ENCODE peak calls at places on chromosome 4, in six cellular contexts. W is astrocyte, Z is neural progenitor cell, C is GM23338, Q is HCT116, I is PC-3. Y is an unnamed sample.

GRCh38 chr4:36332023-36332781 is 50.8 kb downstream of the DTHD1 start:
- DNase-seq in Z (peak), C (peak), Q (no peak), W (peak), I (no peak), Y (no peak)

GRCh38 chr4:187387709-187388108 is 607.9 kb upstream of the ZFP42 start:
- DNase-seq in Z (no peak), W (no peak), Q (no peak), I (peak), C (no peak), Y (no peak)

GRCh38 chr4:150573534-150573933 is 8.4 kb upstream of the MAB21L2 start:
- DNase-seq in W (peak), Z (no peak), C (no peak), I (peak), Q (no peak), Y (no peak)

GRCh38 chr4:121675715-121676114 is 21.1 kb downstream of the ANXA5 start:
- DNase-seq in W (no peak), Q (no peak), C (peak), Z (no peak), I (no peak), Y (no peak)

GRCh38 chr4:155600246-155600645 is 66.4 kb upstream of the GUCY1A1 start:
- DNase-seq in Z (no peak), C (no peak), Q (no peak), I (no peak), W (peak), Y (no peak)

GRCh38 chr4:85302193-85302736 is 172.7 kb upstream of the ARHGAP24 start:
- DNase-seq in W (no peak), C (no peak), I (no peak), Q (no peak), Z (peak), Y (no peak)

GRCh38 chr4:43244688-43245382 is 352.3 kb downstream of the GRXCR1 start:
- DNase-seq in Q (no peak), I (no peak), C (no peak), Z (no peak), W (no peak), Y (no peak)

GRCh38 chr4:40621592-40622512 is 7.8 kb downstream of the RBM47 start:
- DNase-seq in Z (no peak), C (peak), I (peak), W (peak), Q (peak), Y (peak)

GRCh38 chr4:81664079-81664478 is 192.4 kb upstream of the RASGEF1B start:
- DNase-seq in Z (no peak), Q (no peak), W (no peak), I (peak), C (no peak), Y (no peak)

GRCh38 chr4:152094851-152095700 is 334.3 kb upstream of the GATB start:
- DNase-seq in I (peak), Z (no peak), Q (no peak), C (no peak), W (peak), Y (no peak)

GRCh38 chr4:24169956-24170355 is 280.1 kb upstream of the PPARGC1A start:
- DNase-seq in W (no peak), Z (no peak), C (no peak), Q (no peak), I (no peak), Y (no peak)

GRCh38 chr4:104915864-104916263 is 230.8 kb upstream of the TET2 start:
- DNase-seq in Z (no peak), I (no peak), C (peak), W (no peak), Q (no peak), Y (no peak)

GRCh38 chr4:83074086-83074704 is 39.2 kb downstream of the COPS4 start:
- DNase-seq in I (peak), C (peak), W (peak), Z (peak), Q (peak), Y (peak)

GRCh38 chr4:112060212-112060611 is 85.0 kb upstream of the FAM241A start:
- DNase-seq in W (no peak), Z (peak), I (peak), C (peak), Q (peak), Y (peak)

GRCh38 chr4:110620352-110621327 is 2.2 kb downstream of the PITX2 start:
- DNase-seq in C (peak), Z (peak), W (peak), Q (no peak), I (peak), Y (no peak)

GRCh38 chr4:110622841-110623709 is at the start of gene PITX2:
- DNase-seq in I (no peak), W (peak), Q (peak), Z (peak), C (peak), Y (peak)

GRCh38 chr4:110621328-110621812 is 1.5 kb downstream of the PITX2 start:
- DNase-seq in C (peak), Q (no peak), I (no peak), W (no peak), Z (no peak), Y (no peak)

GRCh38 chr4:110623710-110624015 is 786 bp upstream of the PITX2 start:
- DNase-seq in Q (no peak), W (no peak), Z (no peak), I (no peak), C (peak), Y (no peak)

DNA sequence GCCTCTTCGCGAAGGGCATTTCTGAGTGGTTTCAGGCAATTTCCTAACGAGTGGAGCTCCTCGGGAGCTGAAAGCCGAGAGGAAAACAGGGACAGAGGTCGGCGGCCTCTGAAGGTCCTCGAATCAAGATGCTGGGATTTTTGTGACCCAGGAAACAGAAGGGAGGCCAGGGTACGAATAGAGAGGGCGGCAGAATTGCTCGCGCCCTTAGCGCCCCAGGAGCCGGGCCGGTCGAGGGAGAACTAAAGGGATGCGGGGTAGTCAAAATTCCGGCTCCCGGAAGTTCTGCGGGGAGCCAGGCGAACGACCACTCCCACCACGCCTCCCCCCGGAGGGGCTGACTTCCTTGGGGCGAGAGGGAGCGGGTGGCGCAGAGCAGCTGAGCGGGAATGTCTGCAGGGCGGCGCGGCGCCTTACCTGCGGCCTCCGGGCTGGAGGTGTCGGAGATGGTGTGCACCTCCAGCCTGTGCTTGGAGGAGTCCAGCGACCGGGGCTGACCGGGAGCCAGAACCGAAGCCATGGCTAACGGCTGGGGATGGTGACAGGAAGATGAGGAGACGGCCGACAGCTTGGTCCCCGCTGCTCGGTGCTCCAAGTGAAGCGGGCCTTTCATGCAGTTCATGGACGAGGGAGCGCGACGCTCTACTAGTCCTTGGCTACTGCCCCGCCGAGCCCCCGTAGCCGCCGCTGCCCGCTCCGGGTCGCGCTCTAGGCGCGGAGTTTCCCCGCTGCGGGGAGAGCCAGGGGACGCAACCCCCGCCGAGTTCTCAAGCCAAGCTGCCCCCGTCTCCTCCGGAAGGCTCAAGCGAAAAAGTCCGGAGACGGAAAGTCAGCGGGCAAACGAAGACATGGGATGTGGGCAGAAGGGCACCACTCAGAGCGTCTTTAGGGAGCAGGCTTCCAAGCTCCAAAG is 782 bp downstream of the PITX2 start:
- DNase-seq in Z (peak), Q (no peak), I (no peak), C (peak), W (no peak), Y (peak)
- TF ChIP-seq EZH2 in Z (peak), Q (no peak), I (no peak), C (peak), W (peak), Y (no peak)

GRCh38 chr4:41878170-41878941 is 56.9 kb upstream of the TMEM33 start:
- DNase-seq in Q (no peak), W (no peak), Z (peak), C (peak), I (no peak), Y (no peak)
- TF ChIP-seq EZH2 in Q (no peak), W (peak), Z (no peak), C (peak), I (no peak), Y (no peak)

DNA sequence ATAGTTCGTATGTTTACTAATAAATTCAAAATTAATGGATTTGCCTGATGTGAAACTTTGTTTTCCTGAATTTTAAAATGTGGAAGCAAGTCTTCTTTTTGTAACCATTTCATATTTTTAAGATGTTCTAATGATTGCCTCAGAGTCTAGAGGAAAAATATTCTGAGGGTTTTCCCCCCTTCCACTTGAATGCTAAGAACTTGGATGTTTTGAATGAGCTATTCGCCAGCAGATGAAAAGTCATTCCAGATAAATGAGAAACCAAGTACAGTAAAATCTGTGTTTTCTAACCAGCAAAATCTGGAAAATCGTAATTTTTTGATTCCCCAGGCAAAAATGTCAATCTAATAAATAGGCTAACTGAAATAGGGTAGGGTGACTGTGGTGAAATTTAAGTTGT is 45.5 kb downstream of the SLIT2 start:
- DNase-seq in Q (no peak), I (no peak), Z (no peak), C (no peak), W (no peak), Y (no peak)
- TF ChIP-seq EZH2 in Q (no peak), I (no peak), Z (no peak), C (no peak), W (no peak), Y (no peak)

GRCh38 chr4:146654648-146654975 is 15.9 kb downstream of the POU4F2 start:
- DNase-seq in I (no peak), W (no peak), Q (no peak), C (no peak), Z (no peak), Y (no peak)
- TF ChIP-seq EZH2 in I (no peak), W (no peak), Q (no peak), C (peak), Z (no peak), Y (no peak)

DNA sequence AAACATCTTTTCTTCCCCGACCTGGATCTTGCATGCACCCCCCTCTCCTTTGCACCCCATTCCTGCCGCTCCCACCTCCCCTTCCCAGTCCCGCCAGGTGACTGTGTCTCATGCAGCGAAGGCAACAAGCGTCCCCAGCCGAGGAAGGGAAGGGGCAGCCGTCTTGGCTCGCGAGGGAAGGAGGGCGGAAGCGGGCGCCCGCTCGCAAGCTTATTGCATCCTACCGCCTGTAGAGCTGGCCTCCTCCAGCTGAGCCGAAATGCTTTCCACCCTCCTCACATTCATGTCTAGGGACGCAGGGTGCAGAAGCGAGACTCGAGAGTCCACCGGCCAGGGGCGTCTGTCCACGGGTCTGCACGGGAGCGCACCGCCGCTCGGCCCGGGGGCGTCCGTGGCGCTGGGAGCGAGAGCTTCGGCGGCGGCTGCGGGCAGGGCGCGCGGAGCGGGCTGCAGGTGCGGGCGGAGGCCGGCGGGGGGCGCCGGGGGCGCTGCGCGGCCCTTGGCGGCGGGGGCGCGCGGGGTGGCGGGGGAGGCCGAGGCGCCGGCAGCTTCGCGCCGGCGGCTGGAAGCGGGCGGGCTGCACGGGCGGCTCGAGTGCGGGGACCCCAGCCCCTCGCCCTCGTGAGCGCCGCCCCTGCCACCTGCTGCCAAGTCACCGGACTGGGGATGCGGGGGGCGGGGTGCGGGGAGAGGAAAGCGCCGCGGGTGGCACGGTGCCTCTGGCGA is at the start of gene KCNIP4:
- DNase-seq in C (peak), W (peak), Z (peak), Q (no peak), I (no peak), Y (no peak)
- TF ChIP-seq EZH2 in C (peak), W (peak), Z (peak), Q (no peak), I (no peak), Y (no peak)

GRCh38 chr4:38787693-38788092 is 4.9 kb upstream of the TLR10 start:
- DNase-seq in I (no peak), W (no peak), Z (no peak), Q (no peak), C (no peak), Y (no peak)
- TF ChIP-seq EZH2 in I (no peak), W (no peak), Z (no peak), Q (no peak), C (no peak), Y (no peak)

DNA sequence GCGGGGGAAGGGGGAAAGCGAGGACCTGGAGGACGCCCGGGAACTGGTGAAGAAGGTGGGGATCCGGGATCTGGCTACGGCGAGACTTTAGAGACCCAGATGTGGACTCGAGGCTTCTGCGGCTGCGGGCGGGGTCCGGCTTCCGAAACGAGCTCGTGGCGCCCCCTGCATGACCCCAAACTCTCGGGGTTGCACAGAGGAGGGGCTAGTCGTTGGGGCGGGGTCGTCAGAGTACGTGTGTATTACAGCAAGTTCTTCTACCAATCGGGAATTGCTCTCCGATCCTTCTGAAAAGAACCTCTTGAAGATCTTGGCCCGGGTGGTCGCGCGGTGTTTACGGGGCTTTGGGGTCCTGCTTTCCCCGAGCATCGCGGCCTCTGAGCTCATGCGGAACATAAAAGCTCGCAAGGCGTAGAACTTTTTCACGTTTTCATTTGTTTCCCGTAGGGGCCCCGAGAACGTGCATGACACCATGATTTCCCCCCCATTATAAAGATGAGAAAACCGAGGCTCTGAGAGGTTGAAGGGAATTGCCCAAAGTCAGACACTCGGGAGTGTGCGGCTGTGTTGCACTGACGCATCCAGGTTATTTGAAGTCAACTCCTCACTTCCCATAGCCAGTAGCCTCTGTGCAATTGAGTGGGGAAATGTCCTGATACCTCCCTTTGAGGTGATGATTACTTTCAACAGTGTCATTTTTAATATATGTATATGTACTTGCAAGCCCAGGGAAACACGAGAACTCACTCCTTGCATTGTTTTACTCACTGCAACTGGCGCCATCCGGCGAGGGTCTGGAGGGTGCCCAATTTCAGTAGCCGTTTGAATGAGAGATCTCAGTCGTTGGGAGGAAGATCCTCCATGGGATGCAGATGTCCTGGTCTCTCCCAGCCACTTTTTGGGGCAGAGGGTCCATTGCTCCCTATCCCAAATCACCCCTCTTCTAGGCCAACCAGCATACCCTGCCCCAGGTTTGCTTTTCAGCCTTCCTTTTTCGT is at the start of gene BEND4:
- DNase-seq in I (no peak), Q (no peak), Z (peak), C (peak), W (no peak), Y (no peak)
- TF ChIP-seq EZH2 in I (no peak), Q (no peak), Z (no peak), C (no peak), W (peak), Y (no peak)

GRCh38 chr4:109303141-109303499 is 662 bp upstream of the COL25A1 start:
- DNase-seq in C (no peak), I (no peak), Q (no peak), W (peak), Z (no peak), Y (no peak)

GRCh38 chr4:109298279-109299010 is 4.0 kb downstream of the COL25A1 start:
- DNase-seq in Z (peak), I (peak), C (peak), W (no peak), Q (peak), Y (no peak)

GRCh38 chr4:109301691-109302365 is 630 bp downstream of the COL25A1 start:
- DNase-seq in W (no peak), Q (no peak), C (peak), I (no peak), Z (peak), Y (no peak)

GRCh38 chr4:109302366-109303140 is at the start of gene COL25A1:
- DNase-seq in Q (no peak), C (peak), W (peak), I (no peak), Z (peak), Y (no peak)
- TF ChIP-seq EZH2 in Q (no peak), C (no peak), W (peak), I (no peak), Z (peak), Y (no peak)

GRCh38 chr4:110630621-110631402 is 7.9 kb upstream of the PITX2 start:
- DNase-seq in C (peak), I (no peak), Q (no peak), W (no peak), Z (peak), Y (no peak)

GRCh38 chr4:110626532-110627153 is 3.8 kb upstream of the PITX2 start:
- DNase-seq in I (no peak), W (no peak), Q (no peak), C (peak), Z (no peak), Y (no peak)

GRCh38 chr4:110629214-110629754 is 6.4 kb upstream of the PITX2 start:
- DNase-seq in I (no peak), Z (peak), W (no peak), C (peak), Q (no peak), Y (no peak)

GRCh38 chr4:110629780-110630500 is 7.1 kb upstream of the PITX2 start:
- DNase-seq in W (no peak), Q (no peak), I (no peak), C (peak), Z (no peak), Y (no peak)

DNA sequence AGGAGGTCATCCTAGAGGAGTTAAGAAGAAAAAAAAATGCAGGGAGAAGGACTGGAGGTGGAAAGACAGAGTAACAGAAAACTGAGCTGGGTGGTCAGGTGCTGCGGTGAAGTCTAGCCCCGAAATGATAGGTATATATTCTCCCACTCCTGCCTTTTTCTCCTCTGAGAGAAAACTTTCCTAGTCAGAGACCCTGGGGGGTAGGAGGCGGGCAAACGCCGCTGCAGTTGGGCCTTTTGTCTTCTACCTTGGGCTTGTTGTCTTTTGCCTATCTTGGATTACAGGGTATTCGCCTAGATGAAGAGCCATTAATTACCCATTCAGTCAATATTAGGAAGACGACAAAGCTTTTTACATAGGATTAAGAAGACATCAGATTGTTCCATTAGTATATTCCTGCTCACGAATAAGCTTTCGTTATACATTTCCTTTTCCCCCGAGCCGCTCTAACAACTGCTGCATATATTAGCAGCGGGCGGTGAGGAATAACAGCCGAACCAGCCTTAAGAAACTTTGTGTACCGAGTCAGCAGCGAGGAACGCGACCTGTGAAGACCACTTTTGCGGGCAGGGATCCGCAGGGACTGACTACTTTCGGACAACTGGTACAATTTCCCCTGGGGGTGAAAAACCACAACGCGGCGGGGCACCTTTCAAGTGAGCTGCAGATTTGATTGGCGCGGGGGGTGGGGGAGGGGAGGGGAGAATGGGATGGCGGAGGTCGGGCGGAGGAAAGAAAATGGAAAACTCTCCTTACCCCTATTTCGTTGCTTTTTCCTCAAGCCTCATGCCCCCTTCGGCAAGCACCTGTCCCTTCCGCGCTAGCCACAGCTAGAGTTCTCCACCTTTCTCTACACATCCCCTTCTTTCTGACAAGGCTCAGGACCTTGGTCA is 5.7 kb upstream of the PITX2 start:
- DNase-seq in I (no peak), W (no peak), Q (no peak), Z (peak), C (peak), Y (no peak)
- TF ChIP-seq EZH2 in I (no peak), W (peak), Q (no peak), Z (peak), C (peak), Y (no peak)